ENCODE peak calls at places on chromosomes 7 and 10, in six cellular contexts. One of them, this sample, is unnamed. For H3K36me3 and H3K9me3, the result is how much of the 10 kb centered on the place peaks cover.

GRCh38 chr7:23514755-23515154 is 17.0 kb downstream of the TRA2A start:
- DNase-seq in PC-3: no peak
- DNase-seq in mammary epithelial cell: no peak
- DNase-seq in body of pancreas: no peak
- DNase-seq in CD8-positive, alpha-beta T cell: no peak
- DNase-seq in RWPE2: no peak
- DNase-seq in this sample: no peak

GRCh38 chr10:87518937-87519336 is 14.2 kb downstream of the MINPP1 start:
- DNase-seq in body of pancreas: no peak
- DNase-seq in PC-3: no peak
- DNase-seq in CD8-positive, alpha-beta T cell: no peak
- DNase-seq in RWPE2: no peak
- DNase-seq in mammary epithelial cell: no peak
- DNase-seq in this sample: no peak

GRCh38 chr10:68053553-68053952 is 21.5 kb downstream of the HERC4 start:
- DNase-seq in PC-3: no peak
- DNase-seq in mammary epithelial cell: no peak
- DNase-seq in RWPE2: no peak
- DNase-seq in body of pancreas: no peak
- DNase-seq in CD8-positive, alpha-beta T cell: no peak
- DNase-seq in this sample: no peak

GRCh38 chr7:106425017-106425719 is 140.4 kb upstream of the NAMPT start:
- DNase-seq in CD8-positive, alpha-beta T cell: no peak
- DNase-seq in PC-3: peak
- DNase-seq in mammary epithelial cell: peak
- DNase-seq in RWPE2: peak
- DNase-seq in body of pancreas: peak
- DNase-seq in this sample: peak

GRCh38 chr10:13729959-13730358 is 143.2 kb downstream of the PRPF18 start:
- DNase-seq in mammary epithelial cell: no peak
- DNase-seq in RWPE2: no peak
- DNase-seq in body of pancreas: no peak
- DNase-seq in CD8-positive, alpha-beta T cell: no peak
- DNase-seq in PC-3: no peak
- DNase-seq in this sample: no peak

GRCh38 chr7:3043544-3044395 is at the start of gene CARD11:
- DNase-seq in mammary epithelial cell: no peak
- DNase-seq in RWPE2: no peak
- DNase-seq in body of pancreas: no peak
- DNase-seq in CD8-positive, alpha-beta T cell: peak
- DNase-seq in PC-3: no peak
- DNase-seq in this sample: no peak

GRCh38 chr7:110573862-110574528 is 516.9 kb upstream of the LRRN3 start:
- DNase-seq in body of pancreas: no peak
- DNase-seq in RWPE2: no peak
- DNase-seq in mammary epithelial cell: peak
- DNase-seq in PC-3: peak
- DNase-seq in CD8-positive, alpha-beta T cell: no peak
- DNase-seq in this sample: no peak

GRCh38 chr10:101716891-101717659 is 22.1 kb upstream of the FBXW4 start:
- DNase-seq in PC-3: peak
- DNase-seq in mammary epithelial cell: peak
- DNase-seq in CD8-positive, alpha-beta T cell: no peak
- DNase-seq in RWPE2: no peak
- DNase-seq in body of pancreas: no peak
- DNase-seq in this sample: no peak

GRCh38 chr10:26486985-26487850 is 49.1 kb downstream of the APBB1IP start:
- DNase-seq in PC-3: peak
- DNase-seq in RWPE2: no peak
- DNase-seq in body of pancreas: no peak
- DNase-seq in CD8-positive, alpha-beta T cell: peak
- DNase-seq in mammary epithelial cell: peak
- DNase-seq in this sample: no peak

GRCh38 chr7:112487457-112487856 is 6.7 kb downstream of the LSMEM1 start:
- DNase-seq in CD8-positive, alpha-beta T cell: no peak
- DNase-seq in PC-3: no peak
- DNase-seq in mammary epithelial cell: no peak
- DNase-seq in RWPE2: no peak
- DNase-seq in body of pancreas: no peak
- DNase-seq in this sample: no peak

GRCh38 chr10:126243976-126244375 is 144.3 kb downstream of the ADAM12 start:
- DNase-seq in RWPE2: no peak
- DNase-seq in body of pancreas: no peak
- DNase-seq in PC-3: no peak
- DNase-seq in CD8-positive, alpha-beta T cell: no peak
- DNase-seq in mammary epithelial cell: no peak
- DNase-seq in this sample: no peak

GRCh38 chr10:112286837-112287818 is 3.9 kb downstream of the TECTB start:
- DNase-seq in RWPE2: no peak
- DNase-seq in mammary epithelial cell: no peak
- DNase-seq in body of pancreas: no peak
- DNase-seq in CD8-positive, alpha-beta T cell: no peak
- DNase-seq in PC-3: no peak
- DNase-seq in this sample: peak

GRCh38 chr10:118341678-118342637 is at the start of gene FAM204A:
- DNase-seq in PC-3: peak
- DNase-seq in body of pancreas: peak
- DNase-seq in RWPE2: peak
- DNase-seq in CD8-positive, alpha-beta T cell: peak
- DNase-seq in mammary epithelial cell: peak
- DNase-seq in this sample: peak

GRCh38 chr10:118343115-118343514 is 991 bp upstream of the FAM204A start:
- DNase-seq in body of pancreas: no peak
- DNase-seq in RWPE2: no peak
- DNase-seq in PC-3: peak
- DNase-seq in mammary epithelial cell: peak
- DNase-seq in CD8-positive, alpha-beta T cell: no peak
- DNase-seq in this sample: no peak

GRCh38 chr10:118343549-118343948 is 1.4 kb upstream of the FAM204A start:
- DNase-seq in body of pancreas: no peak
- DNase-seq in mammary epithelial cell: no peak
- DNase-seq in CD8-positive, alpha-beta T cell: no peak
- DNase-seq in RWPE2: no peak
- DNase-seq in PC-3: no peak
- DNase-seq in this sample: no peak

GRCh38 chr10:118340486-118340885 is 1.6 kb downstream of the FAM204A start:
- DNase-seq in PC-3: no peak
- DNase-seq in mammary epithelial cell: no peak
- DNase-seq in CD8-positive, alpha-beta T cell: no peak
- DNase-seq in body of pancreas: no peak
- DNase-seq in RWPE2: no peak
- DNase-seq in this sample: no peak

DNA sequence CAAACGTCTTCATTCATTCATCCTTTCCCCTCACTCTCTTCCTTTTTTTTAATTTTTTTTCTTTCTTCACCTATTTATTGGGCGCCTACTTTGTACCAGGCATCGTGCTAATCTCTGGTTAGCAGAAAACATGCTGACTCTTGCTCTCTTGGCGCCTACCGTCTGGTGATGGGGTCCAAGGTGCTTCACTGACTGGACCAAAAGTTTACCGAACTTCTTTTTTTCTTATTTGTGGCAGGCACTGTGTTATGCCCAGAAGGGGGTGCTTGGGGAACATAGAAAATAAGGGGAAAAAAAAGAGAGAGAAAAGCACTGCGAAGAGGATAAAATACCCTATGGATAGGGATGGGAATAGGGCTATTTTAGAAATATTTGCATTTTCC is 505 bp upstream of the FAM204A start:
- DNase-seq in CD8-positive, alpha-beta T cell: no peak
- DNase-seq in body of pancreas: no peak
- DNase-seq in PC-3: no peak
- DNase-seq in RWPE2: no peak
- DNase-seq in mammary epithelial cell: no peak
- DNase-seq in this sample: no peak
- TF ChIP-seq CTCF in CD8-positive, alpha-beta T cell: no peak
- TF ChIP-seq CTCF in body of pancreas: no peak
- TF ChIP-seq CTCF in PC-3: no peak
- TF ChIP-seq CTCF in RWPE2: no peak
- TF ChIP-seq CTCF in mammary epithelial cell: no peak
- TF ChIP-seq CTCF in this sample: no peak

DNA sequence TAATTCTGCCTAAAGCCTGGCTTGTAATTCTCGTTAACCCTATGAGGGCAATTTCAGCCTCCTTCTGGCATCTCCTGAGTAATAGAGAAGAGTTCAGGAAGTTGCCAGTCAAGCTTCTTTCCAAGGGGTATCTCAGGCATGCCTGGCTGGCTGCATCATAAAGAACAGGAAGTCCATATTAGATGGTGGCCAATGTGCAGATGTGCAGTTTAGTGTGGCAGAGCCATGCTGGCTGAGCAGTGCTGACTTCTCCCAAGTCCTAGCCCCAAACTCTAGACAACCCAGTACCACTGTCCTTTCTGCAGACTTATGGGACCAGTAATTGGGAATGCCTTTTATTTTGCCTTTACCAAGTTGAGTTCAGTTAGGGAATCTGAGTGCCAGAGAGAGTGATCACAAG is 517.9 kb downstream of the GALNT17 start:
- DNase-seq in mammary epithelial cell: no peak
- DNase-seq in body of pancreas: no peak
- DNase-seq in PC-3: no peak
- DNase-seq in RWPE2: no peak
- DNase-seq in CD8-positive, alpha-beta T cell: no peak
- DNase-seq in this sample: no peak
- H3K36me3 ChIP-seq in mammary epithelial cell: under half
- H3K36me3 ChIP-seq in body of pancreas: under half
- H3K36me3 ChIP-seq in PC-3: under half
- H3K36me3 ChIP-seq in RWPE2: under half
- H3K36me3 ChIP-seq in CD8-positive, alpha-beta T cell: under half
- H3K36me3 ChIP-seq in this sample: under half

GRCh38 chr7:64521409-64521984 is 41.4 kb downstream of the ZNF680 start:
- DNase-seq in PC-3: no peak
- DNase-seq in CD8-positive, alpha-beta T cell: no peak
- DNase-seq in body of pancreas: no peak
- DNase-seq in RWPE2: no peak
- DNase-seq in mammary epithelial cell: no peak
- DNase-seq in this sample: no peak
- H3K9me3 ChIP-seq in PC-3: half or more
- H3K9me3 ChIP-seq in CD8-positive, alpha-beta T cell: under half
- H3K9me3 ChIP-seq in body of pancreas: under half
- H3K9me3 ChIP-seq in RWPE2: half or more
- H3K9me3 ChIP-seq in mammary epithelial cell: under half
- H3K9me3 ChIP-seq in this sample: under half

GRCh38 chr10:76920581-76920980 is 717.0 kb downstream of the KCNMA1 start:
- DNase-seq in PC-3: no peak
- DNase-seq in RWPE2: no peak
- DNase-seq in CD8-positive, alpha-beta T cell: no peak
- DNase-seq in body of pancreas: no peak
- DNase-seq in mammary epithelial cell: no peak
- DNase-seq in this sample: no peak
- TF ChIP-seq CTCF in PC-3: no peak
- TF ChIP-seq CTCF in RWPE2: no peak
- TF ChIP-seq CTCF in CD8-positive, alpha-beta T cell: no peak
- TF ChIP-seq CTCF in body of pancreas: no peak
- TF ChIP-seq CTCF in mammary epithelial cell: no peak
- TF ChIP-seq CTCF in this sample: no peak

GRCh38 chr7:99910976-99911375 is 8.4 kb downstream of the TRIM4 start:
- DNase-seq in PC-3: no peak
- DNase-seq in RWPE2: no peak
- DNase-seq in mammary epithelial cell: no peak
- DNase-seq in body of pancreas: no peak
- DNase-seq in CD8-positive, alpha-beta T cell: no peak
- DNase-seq in this sample: no peak
- H3K36me3 ChIP-seq in PC-3: under half
- H3K36me3 ChIP-seq in RWPE2: half or more
- H3K36me3 ChIP-seq in mammary epithelial cell: under half
- H3K36me3 ChIP-seq in body of pancreas: under half
- H3K36me3 ChIP-seq in CD8-positive, alpha-beta T cell: under half
- H3K36me3 ChIP-seq in this sample: under half

GRCh38 chr7:158471716-158472115 is 115.9 kb downstream of the PTPRN2 start:
- DNase-seq in body of pancreas: no peak
- DNase-seq in PC-3: no peak
- DNase-seq in CD8-positive, alpha-beta T cell: no peak
- DNase-seq in mammary epithelial cell: no peak
- DNase-seq in RWPE2: no peak
- DNase-seq in this sample: no peak
- H3K9me3 ChIP-seq in body of pancreas: under half
- H3K9me3 ChIP-seq in PC-3: under half
- H3K9me3 ChIP-seq in CD8-positive, alpha-beta T cell: under half
- H3K9me3 ChIP-seq in mammary epithelial cell: under half
- H3K9me3 ChIP-seq in RWPE2: under half
- H3K9me3 ChIP-seq in this sample: under half

This sample was measured in lung.